ENCODE peak calls at places on chromosomes 2 and 18, in five cellular contexts. P is breast epithelium, K is astrocyte, Q is tibial nerve, W is thyroid gland. X is an unnamed sample. For H3K36me3, the result is how much of the 10 kb centered on the place peaks cover.

GRCh38 chr2:3113769-3114168 is 263.8 kb downstream of the EIPR1 start:
- DNase-seq in K (no peak), W (no peak), Q (no peak), P (no peak), X (no peak)

GRCh38 chr2:100780203-100781008 is 39.5 kb upstream of the NPAS2 start:
- DNase-seq in Q (no peak), K (peak), P (no peak), W (no peak), X (no peak)

GRCh38 chr2:105712981-105713596 is 31.6 kb upstream of the NCK2 start:
- DNase-seq in W (no peak), P (no peak), K (peak), Q (no peak), X (no peak)

GRCh38 chr2:207937818-207938217 is 87.5 kb downstream of the PLEKHM3 start:
- DNase-seq in P (no peak), K (no peak), Q (no peak), W (no peak), X (no peak)

GRCh38 chr2:196696423-196697073 is 57.0 kb downstream of the CCDC150 start:
- DNase-seq in P (no peak), Q (no peak), W (no peak), K (peak), X (no peak)

GRCh38 chr18:23573948-23574431 is 12.3 kb downstream of the NPC1 start:
- DNase-seq in K (peak), W (no peak), P (no peak), Q (no peak), X (no peak)

GRCh38 chr2:183038341-183039300 is at the start of gene NCKAP1:
- DNase-seq in P (peak), Q (peak), W (peak), K (peak), X (peak)

GRCh38 chr2:19367346-19367745 is 8.9 kb upstream of the OSR1 start:
- DNase-seq in P (no peak), Q (no peak), K (no peak), W (no peak), X (no peak)

GRCh38 chr18:27797484-27797883 is 379.4 kb downstream of the CDH2 start:
- DNase-seq in W (no peak), P (no peak), Q (no peak), K (no peak), X (no peak)

GRCh38 chr2:233424028-233424951 is 70.0 kb downstream of the DGKD start:
- DNase-seq in W (peak), Q (no peak), P (peak), K (no peak), X (no peak)

GRCh38 chr2:181573140-181573736 is 83.7 kb downstream of the CERKL start:
- DNase-seq in Q (no peak), W (no peak), K (peak), P (no peak), X (no peak)

GRCh38 chr2:198930170-198930569 is 527.6 kb downstream of the SATB2 start:
- DNase-seq in P (no peak), Q (no peak), W (no peak), K (no peak), X (no peak)
- TF ChIP-seq CTCF in P (no peak), Q (no peak), W (no peak), K (no peak), X (no peak)

GRCh38 chr18:63412949-63413348 is 9.3 kb downstream of the VPS4B start:
- DNase-seq in K (no peak), Q (no peak), P (no peak), W (no peak), X (no peak)
- H3K36me3 ChIP-seq in K (under half), Q (under half), P (under half), W (under half), X (half or more)

GRCh38 chr18:57961876-57962505 is 82.0 kb upstream of the NEDD4L start:
- DNase-seq in P (no peak), Q (no peak), K (peak), W (no peak), X (no peak)
- TF ChIP-seq CTCF in P (no peak), Q (no peak), K (no peak), W (no peak), X (no peak)

GRCh38 chr18:62284637-62285036 is 40.5 kb upstream of the TNFRSF11A start:
- DNase-seq in Q (no peak), K (no peak), P (no peak), W (no peak), X (no peak)
- H3K36me3 ChIP-seq in Q (under half), K (under half), P (under half), W (under half), X (under half)

DNA sequence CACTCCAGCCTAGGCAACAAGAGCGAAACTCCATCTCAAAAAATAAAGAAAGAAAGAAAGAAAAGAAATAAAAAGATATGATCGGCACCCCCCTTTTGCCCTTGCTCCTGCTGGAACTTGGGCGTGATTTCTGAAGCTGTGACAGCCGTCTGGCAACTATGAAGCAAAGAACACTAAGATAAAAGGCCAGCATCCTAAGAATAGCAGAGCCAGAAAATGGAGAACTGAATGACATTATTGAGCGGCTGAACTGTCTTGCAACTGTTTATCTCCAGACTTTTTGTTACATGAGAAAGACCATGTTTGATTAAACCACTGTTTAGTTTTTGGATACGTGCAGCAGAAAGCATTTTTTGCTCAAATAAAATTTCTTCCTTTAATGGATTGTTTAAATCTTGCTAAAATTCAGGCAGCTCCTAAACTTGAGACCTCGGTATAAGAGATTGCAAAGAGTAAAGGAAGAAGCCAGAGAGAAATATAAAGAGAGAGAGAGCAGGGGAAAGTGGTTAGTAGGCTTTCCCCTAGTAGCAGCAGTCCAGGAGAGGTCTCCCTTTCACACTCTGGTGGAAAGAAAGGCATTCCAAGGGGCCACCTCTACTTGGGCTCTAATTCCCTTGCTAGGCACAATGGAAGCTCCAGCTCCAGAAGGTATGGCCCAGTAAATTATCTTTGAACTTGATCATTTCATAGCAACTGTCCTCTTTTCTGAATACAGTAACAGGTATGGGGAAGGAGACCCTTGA is 8.2 kb upstream of the MBD2 start:
- DNase-seq in W (no peak), Q (no peak), K (no peak), P (no peak), X (no peak)
- TF ChIP-seq CTCF in W (no peak), Q (no peak), K (no peak), P (no peak), X (no peak)